ENCODE peak calls at places on chromosomes 16 and 17, in nine cellular contexts. W is lower lobe of right lung; U is fibroblast of lung; N is A549; M is CD4-positive, alpha-beta T cell; J is suprapubic skin; D is right atrium auricular region; S is Panc1; A is AG04450. C is an unnamed sample.

GRCh38 chr17:6381052-6381451 is 53.9 kb downstream of the AIPL1 start:
- DNase-seq in N (peak), J (no peak), D (no peak), W (no peak), A (no peak), S (peak), M (no peak), U (peak), C (no peak)

GRCh38 chr16:12016166-12016947 is 39.8 kb downstream of the SNX29 start:
- DNase-seq in S (no peak), U (peak), W (no peak), D (no peak), A (no peak), J (no peak), M (no peak), N (no peak), C (no peak)

GRCh38 chr16:49183911-49184310 is 97.7 kb downstream of the CBLN1 start:
- DNase-seq in N (peak), S (no peak), W (no peak), M (no peak), A (no peak), U (no peak), D (no peak), J (no peak), C (peak)

GRCh38 chr16:49745434-49745833 is 110.5 kb downstream of the ZNF423 start:
- DNase-seq in S (no peak), A (no peak), U (no peak), N (no peak), M (no peak), J (no peak), W (no peak), D (no peak), C (no peak)

GRCh38 chr16:85436636-85437160 is 176.4 kb upstream of the GSE1 start:
- DNase-seq in S (no peak), W (no peak), U (no peak), D (no peak), N (no peak), A (no peak), M (no peak), J (no peak), C (no peak)

GRCh38 chr16:72013888-72014538 is 5.5 kb downstream of the DHODH start:
- DNase-seq in M (no peak), N (no peak), S (no peak), J (no peak), D (no peak), W (no peak), U (peak), A (no peak), C (peak)

GRCh38 chr16:60905806-60906205 is 1130.4 kb downstream of the CDH8 start:
- DNase-seq in N (no peak), J (no peak), D (no peak), W (no peak), A (no peak), S (no peak), U (peak), M (no peak), C (no peak)

GRCh38 chr17:48997103-48997826 is at the start of gene IGF2BP1:
- DNase-seq in N (peak), S (no peak), A (no peak), W (no peak), U (peak), J (peak), D (peak), M (no peak), C (no peak)

GRCh38 chr16:88782454-88783390 is 2.3 kb downstream of the PIEZO1 start:
- DNase-seq in M (no peak), J (no peak), A (no peak), S (no peak), U (peak), W (peak), N (no peak), D (no peak), C (no peak)

GRCh38 chr17:28466521-28467048 is 6.9 kb upstream of the SLC13A2 start:
- DNase-seq in D (no peak), U (peak), S (no peak), J (peak), M (no peak), N (no peak), W (no peak), A (no peak), C (no peak)

GRCh38 chr17:37614391-37614790 is 5.2 kb upstream of the SYNRG start:
- DNase-seq in D (no peak), J (no peak), U (peak), N (no peak), M (no peak), W (no peak), S (no peak), A (peak), C (no peak)

GRCh38 chr16:68005786-68006286 is 6.6 kb upstream of the DPEP2 start:
- DNase-seq in W (peak), S (no peak), D (peak), A (no peak), N (no peak), J (no peak), M (peak), U (no peak), C (peak)

GRCh38 chr17:21190078-21190477 is 23.9 kb downstream of the TMEM11 start:
- DNase-seq in J (no peak), A (no peak), S (no peak), W (no peak), D (no peak), U (no peak), M (no peak), N (no peak), C (no peak)

GRCh38 chr17:48791128-48792032 is 25.6 kb downstream of the TTLL6 start:
- DNase-seq in D (peak), J (peak), A (peak), U (peak), S (peak), N (peak), W (peak), M (peak), C (peak)

GRCh38 chr17:32445976-32446375 is 1.7 kb downstream of the PSMD11 start:
- DNase-seq in A (no peak), M (no peak), N (peak), J (no peak), D (no peak), W (no peak), U (peak), S (no peak), C (no peak)

GRCh38 chr17:40993084-40993483 is 880 bp downstream of the KRTAP3-3 start:
- DNase-seq in A (no peak), J (no peak), M (no peak), D (no peak), N (no peak), W (no peak), U (no peak), S (no peak), C (no peak)

GRCh38 chr16:88315543-88316105 is 67.1 kb upstream of the ZNF469 start:
- DNase-seq in M (no peak), W (no peak), J (no peak), S (no peak), D (no peak), U (peak), A (no peak), N (peak), C (peak)

GRCh38 chr16:68848786-68849185 is 5.5 kb downstream of the TANGO6 start:
- DNase-seq in M (no peak), N (no peak), J (no peak), A (no peak), U (no peak), S (no peak), D (no peak), W (no peak), C (no peak)

GRCh38 chr17:54408741-54409140 is 491.9 kb upstream of the TOM1L1 start:
- DNase-seq in U (no peak), D (no peak), S (no peak), N (no peak), M (no peak), A (no peak), W (no peak), J (no peak), C (no peak)

GRCh38 chr16:82630688-82631087 is 3.9 kb downstream of the CDH13 start:
- DNase-seq in S (no peak), U (no peak), N (no peak), W (no peak), M (no peak), D (no peak), J (no peak), A (no peak), C (no peak)

GRCh38 chr16:87648236-87648635 is 45.9 kb downstream of the JPH3 start:
- DNase-seq in A (no peak), W (no peak), S (no peak), U (no peak), D (no peak), N (no peak), M (no peak), J (no peak), C (no peak)

GRCh38 chr16:75097941-75098897 is 18.4 kb downstream of the LDHD start:
- DNase-seq in A (no peak), W (peak), M (peak), U (no peak), J (no peak), N (no peak), D (no peak), S (no peak), C (peak)

GRCh38 chr16:89473136-89473712 is 17.1 kb downstream of the ANKRD11 start:
- DNase-seq in S (no peak), W (no peak), J (no peak), A (no peak), U (peak), D (no peak), M (no peak), N (no peak), C (no peak)

GRCh38 chr17:33292981-33293867 is at the start of gene ASIC2:
- DNase-seq in M (no peak), N (peak), W (no peak), S (no peak), J (no peak), D (no peak), U (peak), A (no peak), C (no peak)

GRCh38 chr16:3256146-3256875 is at the start of gene MEFV:
- DNase-seq in M (no peak), N (no peak), S (no peak), W (no peak), U (peak), D (no peak), J (no peak), A (no peak), C (no peak)

GRCh38 chr16:4426021-4426684 is 485 bp downstream of the DNAJA3 start:
- DNase-seq in M (no peak), U (no peak), J (no peak), W (no peak), N (peak), S (no peak), A (no peak), D (no peak), C (no peak)

GRCh38 chr16:24851700-24852099 is 5.9 kb downstream of the SLC5A11 start:
- DNase-seq in N (no peak), W (no peak), U (peak), M (no peak), J (no peak), S (no peak), D (no peak), A (no peak), C (no peak)

GRCh38 chr16:24850289-24850931 is 4.6 kb downstream of the SLC5A11 start:
- DNase-seq in S (no peak), W (no peak), A (no peak), J (no peak), M (no peak), U (peak), N (no peak), D (no peak), C (no peak)

GRCh38 chr16:24853169-24853824 is 7.5 kb downstream of the SLC5A11 start:
- DNase-seq in A (no peak), M (no peak), W (no peak), J (no peak), N (no peak), D (no peak), U (peak), S (no peak), C (no peak)

GRCh38 chr16:24853830-24854229 is 8.1 kb downstream of the SLC5A11 start:
- DNase-seq in A (no peak), U (peak), M (no peak), D (no peak), J (no peak), W (no peak), N (peak), S (no peak), C (no peak)

GRCh38 chr16:24852281-24852721 is 6.5 kb downstream of the SLC5A11 start:
- DNase-seq in S (no peak), U (peak), J (no peak), W (no peak), A (no peak), M (no peak), D (no peak), N (no peak), C (no peak)
- H3K27ac ChIP-seq in S (peak), U (no peak), J (no peak), W (no peak), A (no peak), M (no peak), D (no peak), N (peak), C (no peak)

DNA sequence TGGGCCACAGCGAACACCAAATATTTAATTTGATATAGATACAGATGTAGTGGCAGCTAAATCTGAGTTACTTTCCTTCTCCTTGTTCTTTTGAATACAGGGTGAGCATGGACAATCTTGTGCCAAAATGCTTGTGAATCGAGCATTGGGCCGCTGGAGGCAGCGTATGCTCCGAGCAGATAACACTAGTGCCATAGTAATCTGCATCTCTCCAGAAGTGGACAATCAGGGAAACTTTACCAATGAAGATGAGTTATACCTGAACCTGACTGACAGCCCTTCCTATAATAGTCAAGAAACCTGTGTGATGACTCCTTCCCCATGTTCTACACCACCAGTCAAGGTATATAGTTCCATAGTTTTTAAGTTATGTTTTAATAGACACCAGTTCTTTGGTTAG is 21.2 kb upstream of the BCAS3 start:
- DNase-seq in A (no peak), D (no peak), N (no peak), M (no peak), W (no peak), J (no peak), S (no peak), U (no peak), C (no peak)
- TF ChIP-seq CTCF in A (no peak), D (no peak), N (no peak), M (no peak), W (no peak), J (no peak), S (no peak), U (no peak), C (no peak)

DNA sequence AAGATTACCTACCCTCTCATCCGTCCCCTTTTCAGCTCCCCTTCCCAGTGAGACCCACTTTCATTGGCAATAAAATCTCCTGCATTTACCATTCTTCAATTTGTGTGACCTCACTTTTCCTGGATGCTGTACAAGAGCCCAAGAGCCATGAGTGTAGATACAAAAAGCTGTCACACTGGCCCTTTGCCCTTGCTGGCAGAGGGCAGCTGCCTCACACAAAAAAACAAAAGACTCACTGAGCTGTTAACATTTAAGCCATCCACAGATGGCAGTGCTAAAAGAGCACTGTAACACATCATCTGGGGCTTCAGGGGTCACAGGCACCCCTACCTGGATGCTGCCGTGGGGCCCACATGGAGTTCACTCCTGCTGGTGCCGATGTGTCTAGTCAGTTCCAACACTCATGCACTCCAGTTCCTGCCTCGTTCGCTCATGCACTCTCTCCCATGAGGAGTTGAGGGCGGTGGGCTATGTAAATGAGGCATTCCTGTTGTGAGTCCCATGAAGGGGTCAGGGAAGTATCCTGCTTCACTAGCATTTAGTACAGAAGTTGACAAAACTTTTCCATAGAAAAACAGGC is 123.1 kb downstream of the CA10 start:
- DNase-seq in J (no peak), W (no peak), S (no peak), U (no peak), M (no peak), D (no peak), N (no peak), A (no peak), C (no peak)
- H3K27ac ChIP-seq in J (no peak), W (no peak), S (no peak), U (no peak), M (no peak), D (no peak), N (no peak), A (no peak), C (no peak)

DNA sequence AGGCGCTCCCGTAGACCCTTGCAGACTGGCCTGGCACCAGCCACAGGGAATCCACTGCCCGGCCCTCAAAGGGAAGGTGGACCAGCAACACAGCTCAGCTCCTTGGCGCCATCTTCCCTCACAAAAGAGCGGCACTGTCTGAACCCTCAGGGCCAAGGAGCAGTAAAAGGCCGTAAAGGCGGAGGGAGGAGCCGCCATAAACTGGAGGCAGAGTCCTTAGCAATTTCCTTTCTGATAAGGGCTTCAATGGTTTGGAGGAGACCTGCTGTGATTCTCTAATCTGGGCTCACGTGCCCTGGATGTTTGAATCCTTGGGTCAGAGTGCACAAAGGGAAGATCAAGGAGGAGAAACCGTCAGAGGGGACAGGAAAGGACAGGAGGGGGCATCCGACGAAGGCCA is 15.5 kb upstream of the AXIN2 start:
- DNase-seq in M (no peak), A (no peak), S (no peak), W (no peak), D (no peak), J (no peak), N (no peak), U (no peak), C (no peak)
- TF ChIP-seq CTCF in M (no peak), A (no peak), S (no peak), W (no peak), D (no peak), J (no peak), N (no peak), U (no peak), C (no peak)

GRCh38 chr16:80601182-80601581 is 60.4 kb downstream of the DYNLRB2 start:
- DNase-seq in J (no peak), A (no peak), D (no peak), W (no peak), N (no peak), S (no peak), M (no peak), U (no peak), C (no peak)
- H3K27ac ChIP-seq in J (no peak), A (no peak), D (no peak), W (no peak), N (no peak), S (no peak), M (no peak), U (no peak), C (no peak)

GRCh38 chr16:2205967-2206313 is 686 bp downstream of the MLST8 start:
- DNase-seq in W (peak), M (no peak), A (no peak), S (no peak), D (no peak), J (no peak), N (no peak), U (no peak), C (no peak)

GRCh38 chr16:2204727-2205103 is 539 bp upstream of the MLST8 start:
- DNase-seq in S (no peak), J (no peak), A (no peak), U (no peak), W (peak), N (no peak), M (no peak), D (no peak), C (no peak)

GRCh38 chr16:2206780-2207433 is 1.7 kb downstream of the MLST8 start:
- DNase-seq in N (no peak), A (no peak), S (no peak), U (no peak), M (no peak), W (peak), D (no peak), J (no peak), C (no peak)

GRCh38 chr16:2206420-2206779 is 1.1 kb downstream of the MLST8 start:
- DNase-seq in W (peak), U (no peak), J (no peak), D (no peak), S (no peak), M (no peak), A (no peak), N (no peak), C (no peak)

DNA sequence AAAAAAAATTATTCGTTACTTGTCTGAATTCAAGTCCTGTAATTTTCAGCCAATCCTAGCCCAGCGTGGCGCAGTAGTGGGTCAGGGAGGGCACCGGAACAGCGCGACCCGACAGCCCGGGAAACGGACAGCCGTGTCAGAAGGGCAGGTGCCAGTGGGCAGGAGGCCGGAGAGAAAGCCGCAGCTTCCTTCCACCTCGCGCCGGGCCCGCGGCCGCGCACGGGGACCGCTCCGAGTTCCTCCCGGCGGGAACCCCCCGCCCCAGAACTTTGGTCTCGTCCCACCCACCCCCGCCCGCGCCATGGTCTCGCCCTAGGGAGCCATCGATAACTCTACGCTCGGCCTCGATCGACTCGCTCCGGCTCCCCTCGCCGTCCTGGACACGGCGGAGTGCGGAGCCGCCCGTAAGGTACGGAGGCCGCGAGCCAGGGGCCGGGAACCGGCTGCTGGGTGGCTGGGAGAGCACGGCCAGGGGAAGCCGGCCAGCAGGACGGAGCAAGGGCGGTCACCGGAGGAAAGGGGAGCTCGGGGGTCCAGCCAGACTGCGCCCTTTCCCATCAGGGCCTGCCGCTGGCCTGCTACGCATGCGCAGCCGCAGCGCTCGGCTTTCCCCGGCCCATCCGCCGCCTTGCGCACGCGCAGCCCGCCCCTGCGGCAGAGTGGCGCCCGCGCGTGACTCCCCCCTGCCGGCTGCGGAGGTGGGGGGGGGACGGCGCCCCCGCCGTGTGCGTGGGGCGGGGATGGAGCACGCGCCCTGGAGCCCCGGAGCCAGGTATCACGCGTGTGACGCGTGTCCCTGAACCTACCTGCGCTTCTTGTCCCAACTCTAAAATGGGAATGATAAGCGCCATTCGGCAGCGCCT is at the start of gene MLST8:
- DNase-seq in U (peak), M (peak), J (peak), S (no peak), N (peak), D (peak), A (peak), W (peak), C (peak)
- TF ChIP-seq CTCF in U (no peak), M (peak), J (no peak), S (no peak), N (no peak), D (peak), A (no peak), W (peak), C (no peak)

DNA sequence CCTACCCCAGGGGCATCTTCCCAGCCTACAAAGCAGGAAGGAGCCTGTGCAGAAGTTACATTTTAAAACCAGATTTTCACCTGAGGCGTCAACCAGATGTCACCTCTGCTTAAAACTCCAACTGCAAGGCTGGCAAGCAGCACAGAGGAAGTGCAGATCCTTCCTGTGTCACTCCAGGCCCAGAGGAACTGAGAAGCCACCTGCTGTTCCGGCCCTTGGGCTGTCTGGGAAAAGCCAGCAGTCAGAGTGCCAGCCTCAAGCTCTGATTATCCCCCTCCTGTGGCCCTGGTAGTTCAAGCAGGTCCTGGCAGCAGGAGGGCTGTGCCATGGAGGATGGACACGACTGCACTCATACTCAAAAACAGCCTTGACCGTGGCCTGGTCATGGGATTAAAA is 10.2 kb downstream of the POLR2C start:
- DNase-seq in D (no peak), N (no peak), W (no peak), J (no peak), S (no peak), A (no peak), M (no peak), U (no peak), C (no peak)
- H3K27ac ChIP-seq in D (no peak), N (peak), W (no peak), J (no peak), S (no peak), A (no peak), M (no peak), U (no peak), C (no peak)